ENCODE peak calls at places on chromosomes 12 and 14, in four cellular contexts. B is GM12878, V is HepG2, I is A549. M is an unnamed sample.

GRCh38 chr12:108109954-108110353 is 19.1 kb upstream of the WSCD2 start:
- DNase-seq in B (no peak), V (no peak), I (no peak), M (no peak)

GRCh38 chr14:52878469-52878868 is 72.4 kb downstream of the FERMT2 start:
- DNase-seq in B (no peak), V (no peak), I (no peak), M (no peak)

GRCh38 chr12:82325540-82326336 is 32.4 kb downstream of the CCDC59 start:
- DNase-seq in B (no peak), V (no peak), I (no peak), M (no peak)

GRCh38 chr14:49297102-49297501 is 289.1 kb downstream of the RPS29 start:
- DNase-seq in B (no peak), V (no peak), I (no peak), M (no peak)

GRCh38 chr12:6377667-6377994 is 2.3 kb upstream of the SCNN1A start:
- DNase-seq in B (no peak), V (no peak), I (peak; percentile 51), M (no peak)

GRCh38 chr12:72282721-72283120 is 10.6 kb downstream of the TRHDE start:
- DNase-seq in B (no peak), V (no peak), I (no peak), M (no peak)

GRCh38 chr12:27785882-27786570 is 6.0 kb upstream of the MANSC4 start:
- DNase-seq in B (no peak), V (no peak), I (no peak), M (no peak)

GRCh38 chr14:21039585-21040369 is 2.4 kb upstream of the RNASE7 start:
- DNase-seq in B (no peak), V (peak; percentile 85), I (peak; percentile 63), M (no peak)

GRCh38 chr12:13383379-13383778 is 186.9 kb downstream of the EMP1 start:
- DNase-seq in B (no peak), V (no peak), I (no peak), M (no peak)

GRCh38 chr12:62265511-62265910 is 5.3 kb downstream of the USP15 start:
- DNase-seq in B (no peak), V (no peak), I (no peak), M (no peak)

GRCh38 chr12:87793134-87793533 is 236.1 kb downstream of the C12orf50 start:
- DNase-seq in B (no peak), V (no peak), I (peak; percentile 45), M (no peak)

GRCh38 chr14:67418368-67419174 is 6.6 kb upstream of the PLEK2 start:
- DNase-seq in B (no peak), V (no peak), I (peak; percentile 35), M (peak; percentile 74)

GRCh38 chr12:48986720-48987291 is 8.7 kb downstream of the WNT1 start:
- DNase-seq in B (no peak), V (no peak), I (no peak), M (no peak)

GRCh38 chr14:99529899-99530298 is 48.7 kb downstream of the CCNK start:
- DNase-seq in B (no peak), V (no peak), I (no peak), M (no peak)

DNA sequence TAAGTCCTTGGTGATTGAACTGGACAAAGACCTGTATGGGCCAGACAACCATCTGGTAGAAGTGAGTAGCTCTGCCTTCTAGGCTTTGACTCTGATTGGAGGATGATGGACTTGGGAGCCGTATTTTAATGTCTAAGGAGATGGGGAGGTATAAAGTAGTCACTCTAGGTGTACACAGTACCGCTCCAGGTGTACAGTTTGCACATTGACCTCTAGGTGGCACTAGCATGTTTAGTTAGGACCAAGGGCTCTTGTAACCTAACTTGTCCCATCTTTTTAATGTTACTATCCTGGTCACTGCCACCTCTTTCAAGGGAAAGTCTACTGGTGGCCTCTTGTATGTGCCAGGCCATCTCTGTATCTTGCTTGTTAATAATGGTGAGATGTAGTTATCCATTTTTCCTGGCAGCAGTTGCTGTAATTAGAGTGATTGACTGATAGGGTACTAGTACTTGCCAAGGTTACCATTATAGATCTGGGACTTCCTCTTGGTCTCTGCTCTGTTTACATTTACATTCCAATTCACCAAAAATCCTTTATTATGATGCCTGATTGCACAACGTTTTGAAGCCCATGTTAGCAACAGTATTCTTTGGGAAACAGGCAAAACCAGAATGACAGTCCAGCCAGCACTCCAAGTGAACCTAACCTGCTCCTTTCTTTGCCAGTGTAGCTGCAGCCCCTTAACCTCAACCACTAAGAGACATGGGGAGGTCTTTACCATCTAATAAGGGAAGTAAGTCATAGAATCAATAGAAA is 3.6 kb downstream of the SMARCD1 start:
- DNase-seq in B (peak; percentile 37), V (peak; percentile 68), I (peak; percentile 80), M (peak; percentile 63)
- H3K4me2 ChIP-seq in B (no peak overlapping the region), V (peak overlapping the region; percentile 0), I (no peak overlapping the region), M (no peak overlapping the region)

GRCh38 chr12:58029260-58029659 is 87.9 kb downstream of the ATP23 start:
- DNase-seq in B (no peak), V (no peak), I (no peak), M (no peak)

GRCh38 chr12:58028294-58028693 is 86.9 kb downstream of the ATP23 start:
- DNase-seq in B (no peak), V (no peak), I (no peak), M (no peak)

GRCh38 chr12:58032156-58032555 is 90.8 kb downstream of the ATP23 start:
- DNase-seq in B (no peak), V (no peak), I (no peak), M (no peak)

GRCh38 chr12:58033831-58034230 is 92.5 kb downstream of the ATP23 start:
- DNase-seq in B (no peak), V (no peak), I (no peak), M (no peak)

GRCh38 chr12:58030566-58031279 is 89.4 kb downstream of the ATP23 start:
- DNase-seq in B (no peak), V (no peak), I (no peak), M (no peak)
- TF ChIP-seq POLR2AphosphoS2 in B (no peak), V (no peak), I (no peak), M (no peak)

DNA sequence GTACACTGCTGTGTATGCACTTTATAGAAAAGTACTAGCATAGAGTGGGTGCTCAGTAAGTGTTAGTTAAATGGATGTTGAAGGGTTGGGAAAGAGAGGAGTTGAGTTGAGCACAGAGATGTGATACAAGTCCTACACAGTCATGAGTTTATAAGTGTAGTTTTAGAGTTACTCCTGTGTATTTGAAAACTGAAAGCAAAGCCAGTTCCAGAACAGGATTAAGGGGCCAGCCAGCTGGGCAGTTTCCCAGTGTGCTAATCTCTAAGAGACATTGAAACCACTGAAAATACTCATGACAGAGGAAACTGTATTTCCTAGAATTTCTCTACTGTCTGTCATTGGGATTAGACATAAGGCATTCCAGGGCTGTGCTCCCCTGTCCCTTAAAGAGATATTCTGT is 101.0 kb downstream of the DERA start:
- DNase-seq in B (no peak), V (no peak), I (no peak), M (peak; percentile 4)
- H3K4me2 ChIP-seq in B (no peak overlapping the region), V (no peak overlapping the region), I (no peak overlapping the region), M (no peak overlapping the region)

GRCh38 chr14:37172024-37172869 is at the start of gene SLC25A21:
- DNase-seq in B (no peak), V (peak; percentile 85), I (peak; percentile 91), M (peak; percentile 51)
- TF ChIP-seq POLR2AphosphoS2 in B (no peak), V (no peak), I (no peak), M (no peak)